ENCODE peak calls at places on chromosome 7, in five cellular contexts. H, O, B, Y and E are unnamed samples.

GRCh38 chr7:167087-167855 is 25.1 kb upstream of the FAM20C start:
- DNase-seq in H (no peak), O (no peak), B (peak; percentile 52), Y (no peak), E (no peak)

GRCh38 chr7:1874522-1875389 is 204.7 kb downstream of the ELFN1 start:
- DNase-seq in H (no peak), O (no peak), B (no peak), Y (no peak), E (no peak)

GRCh38 chr7:12583181-12583580 is 12.7 kb downstream of the SCIN start:
- DNase-seq in H (no peak), O (no peak), B (no peak), Y (no peak), E (no peak)

GRCh38 chr7:72710983-72711382 is 117.0 kb downstream of the TYW1B start:
- DNase-seq in H (no peak), O (no peak), B (no peak), Y (no peak), E (no peak)

GRCh38 chr7:38628630-38629385 is 2.4 kb downstream of the AMPH start:
- DNase-seq in H (peak; percentile 15), O (no peak), B (no peak), Y (no peak), E (peak; percentile 52)

GRCh38 chr7:12584940-12585339 is 14.4 kb downstream of the SCIN start:
- DNase-seq in H (no peak), O (no peak), B (no peak), Y (no peak), E (peak; percentile 31)

GRCh38 chr7:8418627-8419245 is 14.7 kb upstream of the NXPH1 start:
- DNase-seq in H (peak; percentile 76), O (peak; percentile 38), B (no peak), Y (no peak), E (no peak)

GRCh38 chr7:6516387-6516983 is 34.8 kb downstream of the GRID2IP start:
- DNase-seq in H (peak; percentile 88), O (peak; percentile 81), B (peak; percentile 90), Y (peak; percentile 79), E (peak; percentile 17)

GRCh38 chr7:585229-585711 is 65.6 kb upstream of the PDGFA start:
- DNase-seq in H (peak; percentile 34), O (no peak), B (no peak), Y (no peak), E (no peak)

GRCh38 chr7:115825736-115826135 is 204.8 kb downstream of the TFEC start:
- DNase-seq in H (peak; percentile 7), O (no peak), B (no peak), Y (no peak), E (no peak)

GRCh38 chr7:115827305-115828045 is 203.1 kb downstream of the TFEC start:
- DNase-seq in H (no peak), O (no peak), B (no peak), Y (no peak), E (no peak)

GRCh38 chr7:115831371-115831770 is 199.2 kb downstream of the TFEC start:
- DNase-seq in H (peak; percentile 34), O (no peak), B (no peak), Y (no peak), E (no peak)
- TF ChIP-seq CTCF in H (no peak), O (no peak), B (no peak), Y (no peak), E (no peak)

GRCh38 chr7:27175005-27175625 is 995 bp upstream of the HOXA10 start:
- DNase-seq in H (no peak), O (no peak), B (peak; percentile 61), Y (no peak), E (no peak)

GRCh38 chr7:27172823-27173411 is 1.2 kb downstream of the HOXA10 start:
- DNase-seq in H (no peak), O (no peak), B (peak; percentile 89), Y (peak; percentile 82), E (no peak)

GRCh38 chr7:27173412-27174076 is 576 bp downstream of the HOXA10 start:
- DNase-seq in H (no peak), O (no peak), B (peak; percentile 81), Y (peak; percentile 79), E (no peak)

GRCh38 chr7:27175626-27176342 is 1.7 kb upstream of the HOXA10 start:
- DNase-seq in H (no peak), O (no peak), B (peak; percentile 54), Y (peak; percentile 68), E (no peak)

DNA sequence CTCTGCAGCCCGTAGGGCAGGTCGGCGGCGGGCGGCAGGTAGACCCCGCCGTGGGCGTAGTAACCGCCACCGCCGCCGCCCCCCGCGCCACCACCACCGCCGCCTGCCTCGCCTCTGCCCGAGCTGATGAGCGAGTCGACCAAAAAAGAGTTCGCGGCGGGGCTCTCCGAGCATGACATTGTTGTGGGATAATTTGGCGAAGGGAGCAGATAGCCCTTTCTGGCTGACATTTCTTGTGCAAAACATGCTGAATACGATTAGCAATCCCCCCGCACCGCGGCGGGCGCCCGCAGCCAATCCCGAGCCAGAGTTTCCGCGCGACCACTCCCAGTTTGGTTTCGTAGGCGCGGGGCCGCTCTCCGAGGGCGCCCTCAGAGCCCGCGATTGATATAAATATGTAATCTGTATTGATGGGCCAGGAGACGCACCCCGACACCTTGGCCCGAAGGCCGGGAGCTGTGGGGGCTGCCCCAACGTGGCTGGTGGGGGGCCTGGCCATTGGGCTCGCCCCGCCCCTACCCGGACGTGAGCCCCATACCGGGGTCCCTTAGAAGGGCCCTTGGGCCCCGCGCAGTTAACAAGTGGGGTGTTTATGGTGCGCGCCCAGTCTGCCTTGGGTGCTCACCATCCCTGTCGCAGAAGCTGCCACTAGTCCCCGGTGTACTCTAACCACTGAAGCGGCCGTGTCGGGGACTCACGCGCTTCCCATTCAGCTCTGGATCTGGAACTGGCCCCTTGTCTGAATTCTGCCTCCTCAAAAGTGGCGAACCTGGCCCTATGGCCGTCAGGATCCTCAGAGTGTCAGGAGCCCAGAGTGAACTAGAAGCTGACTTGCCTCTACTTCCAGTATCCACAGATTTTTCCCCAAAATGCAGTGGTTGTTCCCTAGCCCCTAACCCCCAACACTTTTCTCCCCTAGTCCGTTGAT is at the start of gene HOXA10:
- DNase-seq in H (no peak), O (no peak), B (peak; percentile 70), Y (peak; percentile 75), E (no peak)
- H3K4me3 ChIP-seq in H (no peak within 1 kb of the TSS), O (peak within 1 kb of the TSS; percentile 59), B (peak within 1 kb of the TSS; percentile 79), Y (peak within 1 kb of the TSS; percentile 57), E (peak within 1 kb of the TSS; percentile 75)

GRCh38 chr7:44978511-44979366 is at the start of gene MYO1G:
- DNase-seq in H (no peak), O (peak; percentile 54), B (no peak), Y (no peak), E (no peak)

GRCh38 chr7:44977956-44978355 is 859 bp downstream of the MYO1G start:
- DNase-seq in H (no peak), O (no peak), B (no peak), Y (no peak), E (no peak)

GRCh38 chr7:44981035-44981706 is 2.4 kb upstream of the MYO1G start:
- DNase-seq in H (no peak), O (no peak), B (no peak), Y (no peak), E (no peak)

GRCh38 chr7:44980393-44981034 is 1.7 kb upstream of the MYO1G start:
- DNase-seq in H (peak; percentile 50), O (no peak), B (no peak), Y (no peak), E (no peak)

DNA sequence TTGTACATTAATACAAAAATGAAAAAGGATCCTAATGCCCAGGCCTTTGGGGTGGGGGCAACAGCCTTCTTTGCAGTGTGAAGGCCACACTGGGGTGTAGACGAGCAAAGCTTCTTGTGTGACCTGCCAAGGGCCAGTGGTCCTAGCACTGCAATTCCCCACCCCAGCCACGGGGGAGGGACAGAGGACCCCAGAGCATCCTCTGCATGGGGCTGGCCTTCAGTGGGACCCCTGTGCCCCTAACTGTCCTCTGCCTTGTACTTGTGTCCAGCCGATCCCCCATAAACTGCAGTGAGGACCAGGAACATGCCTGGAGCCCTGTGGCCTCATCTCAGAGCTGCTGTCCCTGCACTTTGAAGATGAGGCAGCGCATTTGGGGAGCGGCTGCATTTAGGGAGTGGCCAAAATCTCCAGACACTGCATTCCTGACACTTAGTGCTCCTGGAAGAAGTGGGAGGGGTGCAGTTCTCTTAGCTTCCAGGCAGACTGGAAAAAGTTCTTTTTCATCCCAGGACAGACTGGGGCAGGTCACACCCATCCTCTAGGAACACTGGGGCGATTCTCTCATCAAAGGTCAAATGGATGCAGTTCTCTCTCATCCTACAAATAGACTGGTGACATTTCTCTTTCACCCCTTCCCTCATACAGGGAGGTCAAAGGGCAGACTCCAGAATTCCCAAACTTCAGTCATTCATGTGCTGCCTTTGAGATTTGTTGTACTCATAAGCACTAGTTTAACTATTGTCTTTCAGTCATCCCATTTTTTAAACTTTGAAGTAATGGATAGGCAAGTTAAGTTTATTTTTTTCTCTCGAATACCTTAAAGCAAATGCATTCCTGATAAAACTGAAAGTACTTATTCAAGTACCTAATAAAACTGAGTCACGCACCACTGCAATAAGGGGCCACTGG is 922 bp upstream of the MYO1G start:
- DNase-seq in H (no peak), O (no peak), B (no peak), Y (no peak), E (no peak)
- TF ChIP-seq CTCF in H (no peak), O (no peak), B (no peak), Y (no peak), E (no peak)

GRCh38 chr7:48011323-48011722 is 17.6 kb downstream of the SUN3 start:
- DNase-seq in H (no peak), O (no peak), B (no peak), Y (no peak), E (no peak)

GRCh38 chr7:48011952-48012351 is 17.0 kb downstream of the SUN3 start:
- DNase-seq in H (no peak), O (no peak), B (no peak), Y (no peak), E (no peak)

GRCh38 chr7:48017674-48018073 is 11.2 kb downstream of the SUN3 start:
- DNase-seq in H (no peak), O (no peak), B (no peak), Y (no peak), E (no peak)

GRCh38 chr7:48016641-48017040 is 12.3 kb downstream of the SUN3 start:
- DNase-seq in H (no peak), O (no peak), B (no peak), Y (no peak), E (no peak)
- H3K4me3 ChIP-seq in H (no peak overlapping the region), O (no peak overlapping the region), B (no peak overlapping the region), Y (no peak overlapping the region), E (no peak overlapping the region)

DNA sequence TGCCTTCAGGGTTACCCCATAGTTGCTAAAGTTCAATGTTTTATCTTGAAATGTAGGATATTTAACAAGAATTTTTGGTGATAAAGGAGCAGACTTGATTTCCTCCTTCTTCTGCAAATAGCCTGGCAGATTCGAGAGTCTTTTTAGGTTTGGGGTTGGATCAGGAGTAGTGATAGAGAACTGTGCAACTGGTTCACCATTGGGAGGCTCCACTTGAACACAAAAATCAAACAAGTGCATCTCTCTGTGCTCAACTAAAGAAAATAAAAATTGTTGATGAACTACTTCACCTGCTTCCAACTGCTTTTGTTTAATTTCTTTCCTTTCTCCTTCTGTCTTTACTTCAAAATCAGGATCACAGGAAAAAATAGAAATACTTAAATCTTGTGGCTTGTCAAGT is 58.5 kb downstream of the MACC1 start:
- DNase-seq in H (peak; percentile 68), O (no peak), B (no peak), Y (no peak), E (no peak)
- TF ChIP-seq CTCF in H (peak; percentile 53), O (peak; percentile 29), B (no peak), Y (peak; percentile 40), E (no peak)